ENCODE peak calls at places on chromosomes 4 and X, in four cellular contexts. G is WTC11, A is GM12878, R is HepG2. Z is an unnamed sample.
A peak's percentile ranks its signal among the peaks of the same experiment; 100 is the strongest.

GRCh38 chrX:150477364-150477763 is 91.1 kb upstream of the MTM1 start:
- DNase-seq in R (no peak), A (no peak), G (no peak), Z (no peak)

GRCh38 chr4:8182858-8183725 is 16.0 kb upstream of the SH3TC1 start:
- DNase-seq in A (no peak), R (no peak), G (no peak), Z (peak; percentile 71)

GRCh38 chr4:8738471-8738931 is 133.1 kb downstream of the HMX1 start:
- DNase-seq in A (no peak), R (no peak), G (no peak), Z (no peak)

GRCh38 chr4:176660561-176660960 is 132.2 kb downstream of the VEGFC start:
- DNase-seq in R (no peak), A (no peak), G (peak; percentile 20), Z (no peak)

GRCh38 chrX:28589048-28589447 is 1.8 kb downstream of the IL1RAPL1 start:
- DNase-seq in R (no peak), A (no peak), G (no peak), Z (no peak)

GRCh38 chr4:181685911-181686310 is 557.3 kb upstream of the TENM3 start:
- DNase-seq in A (no peak), G (no peak), R (no peak), Z (no peak)

GRCh38 chr4:8840816-8841455 is 30.7 kb downstream of the HMX1 start:
- DNase-seq in A (no peak), G (no peak), R (no peak), Z (no peak)

GRCh38 chr4:123750044-123750443 is 353.4 kb downstream of the SPRY1 start:
- DNase-seq in G (peak; percentile 44), A (no peak), R (peak; percentile 87), Z (no peak)

GRCh38 chr4:177191586-177191985 is 118.1 kb upstream of the NEIL3 start:
- DNase-seq in A (no peak), G (no peak), R (no peak), Z (no peak)

GRCh38 chr4:2182981-2183380 is 58.9 kb downstream of the HAUS3 start:
- DNase-seq in A (no peak), R (no peak), G (no peak), Z (no peak)

GRCh38 chrX:6968231-6968630 is 179.3 kb upstream of the STS start:
- DNase-seq in A (no peak), G (no peak), R (no peak), Z (no peak)

GRCh38 chrX:12447448-12448154 is 309.3 kb downstream of the FRMPD4 start:
- DNase-seq in R (no peak), G (no peak), A (no peak), Z (no peak)

GRCh38 chrX:110204986-110205385 is 112.9 kb downstream of the AMMECR1 start:
- DNase-seq in R (no peak), A (no peak), G (no peak), Z (no peak)

GRCh38 chrX:13647709-13648212 is 5.2 kb upstream of the TCEANC start:
- DNase-seq in R (peak; percentile 78), A (no peak), G (no peak), Z (peak; percentile 72)

GRCh38 chrX:41245641-41246040 is 88.3 kb upstream of the DDX3X start:
- DNase-seq in A (no peak), R (no peak), G (no peak), Z (no peak)

GRCh38 chrX:27918799-27919198 is 62.5 kb downstream of the DCAF8L1 start:
- DNase-seq in G (peak; percentile 9), R (no peak), A (no peak), Z (no peak)

GRCh38 chrX:45557390-45557789 is 356.7 kb upstream of the DIPK2B start:
- DNase-seq in R (no peak), G (no peak), A (no peak), Z (no peak)

GRCh38 chr4:88610771-88611170 is 18.5 kb downstream of the HERC3 start:
- DNase-seq in R (no peak), G (no peak), A (no peak), Z (no peak)

GRCh38 chr4:85445058-85445639 is 29.8 kb upstream of the ARHGAP24 start:
- DNase-seq in G (no peak), R (no peak), A (no peak), Z (no peak)

GRCh38 chr4:16031554-16032381 is 52.1 kb downstream of the PROM1 start:
- DNase-seq in G (no peak), A (no peak), R (no peak), Z (no peak)

GRCh38 chr4:77433102-77433733 is 172.4 kb upstream of the CXCL13 start:
- DNase-seq in A (peak; percentile 7), G (no peak), R (peak; percentile 53), Z (peak; percentile 19)

GRCh38 chr4:107688421-107688820 is 31.6 kb downstream of the PAPSS1 start:
- DNase-seq in R (no peak), A (no peak), G (no peak), Z (no peak)

GRCh38 chrX:43505759-43506158 is 150.3 kb upstream of the MAOA start:
- DNase-seq in R (no peak), A (no peak), G (no peak), Z (no peak)

GRCh38 chrX:123834116-123834515 is 25.7 kb upstream of the XIAP start:
- DNase-seq in A (no peak), G (no peak), R (no peak), Z (no peak)

GRCh38 chrX:9700555-9700954 is 65.1 kb downstream of the GPR143 start:
- DNase-seq in G (peak; percentile 53), A (no peak), R (no peak), Z (no peak)

GRCh38 chrX:56231706-56232105 is 450 bp upstream of the KLF8 start:
- DNase-seq in R (no peak), G (no peak), A (no peak), Z (no peak)

GRCh38 chr4:21697583-21697982 is 251.0 kb downstream of the KCNIP4 start:
- DNase-seq in A (no peak), R (no peak), G (peak; percentile 73), Z (no peak)

GRCh38 chr4:24067781-24068193 is 177.9 kb upstream of the PPARGC1A start:
- DNase-seq in G (no peak), R (no peak), A (no peak), Z (no peak)

GRCh38 chr4:24743931-24744330 is 51.4 kb upstream of the SOD3 start:
- DNase-seq in G (peak; percentile 42), A (no peak), R (no peak), Z (no peak)

GRCh38 chrX:122913134-122913533 is 270.9 kb upstream of the GRIA3 start:
- DNase-seq in A (no peak), R (no peak), G (no peak), Z (no peak)

GRCh38 chr4:76546282-76547166 is 111.5 kb downstream of the SHROOM3 start:
- DNase-seq in G (no peak), R (no peak), A (no peak), Z (no peak)

DNA sequence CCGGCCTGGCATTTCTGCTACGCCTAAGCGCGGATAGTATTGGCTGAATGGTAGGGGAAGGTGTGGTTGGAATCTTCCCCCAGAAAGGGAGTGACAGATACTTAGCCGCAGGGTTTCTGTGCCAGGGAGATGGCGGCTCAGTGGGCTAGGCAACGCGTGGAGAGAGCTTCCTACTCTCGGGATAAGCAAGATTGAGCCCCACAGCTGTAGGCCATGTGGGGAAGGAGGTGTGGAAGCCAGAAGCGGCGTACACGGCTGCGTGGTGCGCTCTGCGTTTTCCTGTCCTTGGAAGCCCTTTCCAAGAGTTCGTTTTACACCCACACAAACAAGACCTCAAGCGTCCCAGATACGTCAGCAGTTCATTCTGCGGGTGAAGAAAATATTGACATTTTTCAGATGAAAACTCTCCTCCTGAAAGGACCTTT is 376 bp upstream of the GPAT3 start:
- DNase-seq in A (no peak), G (peak; percentile 46), R (peak; percentile 12), Z (no peak)
- TF ChIP-seq NR2C2 in A (no peak), G (no peak), R (no peak), Z (no peak)

DNA sequence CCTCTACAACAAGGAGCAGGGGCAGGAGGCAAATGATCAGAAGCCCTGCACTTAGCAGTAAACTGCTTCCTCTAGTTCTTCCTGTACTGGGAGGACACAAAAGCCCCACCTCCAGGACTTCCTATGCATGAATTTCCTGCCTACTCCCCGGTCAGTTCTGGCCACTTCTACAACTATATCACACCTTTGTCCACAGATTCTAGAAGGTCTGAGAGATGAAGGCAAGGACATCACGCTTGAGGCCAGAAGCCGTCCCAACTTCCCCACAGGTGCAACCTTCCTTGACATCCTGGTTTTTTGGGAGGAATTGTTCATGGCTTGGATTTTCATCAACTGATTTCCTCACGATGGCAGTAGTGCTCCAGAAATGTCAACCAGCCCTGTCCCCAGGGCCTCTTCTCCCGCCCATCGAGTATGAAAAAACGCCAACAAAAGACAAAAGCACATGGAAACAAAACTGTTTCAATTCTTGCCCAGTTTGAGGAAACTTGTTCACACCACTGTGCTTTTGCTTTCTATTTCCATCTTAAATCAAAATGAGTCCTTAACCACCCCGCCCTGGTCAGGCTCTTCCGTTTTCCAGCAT is 206.5 kb upstream of the STK26 start:
- DNase-seq in A (peak; percentile 90), R (no peak), G (no peak), Z (no peak)
- TF ChIP-seq CREB1 in A (peak; percentile 10), R (no peak), G (no peak), Z (no peak)

DNA sequence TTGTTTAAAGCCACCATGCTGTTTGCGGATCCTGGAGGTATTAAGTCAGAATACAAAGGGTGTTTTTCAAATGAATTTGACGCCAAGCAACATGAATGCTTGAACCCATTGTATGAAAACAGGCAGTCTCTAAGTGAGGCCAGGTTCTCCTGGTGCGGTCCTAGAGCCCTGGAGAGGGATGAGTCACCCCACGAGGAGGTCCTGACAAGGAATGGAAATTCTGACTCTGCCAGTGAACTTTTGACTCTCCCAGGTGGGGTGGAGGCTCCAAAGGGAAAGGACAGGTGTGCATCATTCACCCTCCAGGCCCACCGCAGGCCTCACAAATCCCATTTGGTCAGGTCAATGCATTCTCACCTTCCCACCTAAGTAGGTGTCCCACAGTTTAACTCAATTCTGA is 1.5 kb downstream of the TRIM2 start:
- DNase-seq in A (no peak), R (no peak), G (peak; percentile 25), Z (no peak)
- TF ChIP-seq NR2C2 in A (no peak), R (no peak), G (no peak), Z (no peak)

GRCh38 chr4:144599621-144600020 is 46.3 kb upstream of the HHIP start:
- DNase-seq in R (no peak), G (no peak), A (no peak), Z (no peak)
- TF ChIP-seq CREB1 in R (no peak), G (no peak), A (no peak), Z (no peak)

DNA sequence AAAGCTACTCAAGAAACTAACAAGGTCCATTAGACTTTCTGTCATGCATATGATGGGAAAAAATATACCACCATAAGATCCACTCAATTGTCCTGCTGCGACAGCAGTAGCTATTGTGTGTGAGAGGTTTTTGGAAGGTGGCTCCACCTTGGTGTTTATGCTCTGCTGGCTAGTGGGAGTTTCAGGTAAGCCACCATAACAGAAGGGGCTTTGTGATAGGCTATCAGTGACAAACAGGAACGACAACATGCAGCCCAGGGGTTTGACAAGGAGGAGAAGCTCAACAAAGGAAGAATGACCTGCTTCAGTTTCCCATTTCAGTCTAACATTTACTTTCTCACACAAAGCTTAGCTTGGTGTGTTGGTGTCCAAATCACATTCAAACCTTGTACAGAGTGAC is 182.6 kb downstream of the ATOH1 start:
- DNase-seq in R (no peak), G (no peak), A (no peak), Z (peak; percentile 41)
- TF ChIP-seq NR2C2 in R (no peak), G (no peak), A (no peak), Z (no peak)

Z was measured in K562.